ENCODE peak calls at places on chromosomes 5 and 9, in six cellular contexts. C is neuronal stem cell, W is H9, D is mesendoderm, K is IMR-90, U is trophoblast cell. N is an unnamed sample.

GRCh38 chr5:118195215-118195614 is 793.1 kb downstream of the DTWD2 start:
- DNase-seq in C (no peak), W (no peak), D (no peak), K (no peak), U (no peak), N (peak)

GRCh38 chr9:97394881-97395280 is 17.0 kb upstream of the TDRD7 start:
- DNase-seq in C (no peak), W (no peak), D (no peak), K (no peak), U (no peak), N (no peak)

GRCh38 chr9:115691686-115692085 is 461.9 kb upstream of the PAPPA start:
- DNase-seq in C (no peak), W (no peak), D (peak), K (peak), U (peak), N (peak)

GRCh38 chr9:36827593-36827992 is 206.5 kb downstream of the PAX5 start:
- DNase-seq in C (no peak), W (no peak), D (no peak), K (no peak), U (no peak), N (no peak)

GRCh38 chr5:172561151-172561550 is 79.9 kb upstream of the NEURL1B start:
- DNase-seq in C (no peak), W (no peak), D (no peak), K (peak), U (no peak), N (peak)

GRCh38 chr9:27591093-27591492 is 17.8 kb upstream of the C9orf72 start:
- DNase-seq in C (no peak), W (no peak), D (no peak), K (no peak), U (no peak), N (peak)

GRCh38 chr5:146751054-146751453 is 127.5 kb downstream of the PPP2R2B start:
- DNase-seq in C (no peak), W (no peak), D (no peak), K (no peak), U (no peak), N (no peak)

GRCh38 chr5:1800470-1801060 is 642 bp upstream of the NDUFS6 start:
- DNase-seq in C (peak), W (no peak), D (peak), K (no peak), U (no peak), N (peak)

GRCh38 chr9:68775003-68775730 is 70.1 kb downstream of the PIP5K1B start:
- DNase-seq in C (no peak), W (no peak), D (no peak), K (peak), U (peak), N (peak)

GRCh38 chr9:38284039-38284767 is 108.3 kb upstream of the ALDH1B1 start:
- DNase-seq in C (no peak), W (no peak), D (no peak), K (no peak), U (no peak), N (no peak)

GRCh38 chr9:82495884-82496777 is 507.6 kb downstream of the SPATA31D1 start:
- DNase-seq in C (no peak), W (no peak), D (no peak), K (no peak), U (no peak), N (no peak)

DNA sequence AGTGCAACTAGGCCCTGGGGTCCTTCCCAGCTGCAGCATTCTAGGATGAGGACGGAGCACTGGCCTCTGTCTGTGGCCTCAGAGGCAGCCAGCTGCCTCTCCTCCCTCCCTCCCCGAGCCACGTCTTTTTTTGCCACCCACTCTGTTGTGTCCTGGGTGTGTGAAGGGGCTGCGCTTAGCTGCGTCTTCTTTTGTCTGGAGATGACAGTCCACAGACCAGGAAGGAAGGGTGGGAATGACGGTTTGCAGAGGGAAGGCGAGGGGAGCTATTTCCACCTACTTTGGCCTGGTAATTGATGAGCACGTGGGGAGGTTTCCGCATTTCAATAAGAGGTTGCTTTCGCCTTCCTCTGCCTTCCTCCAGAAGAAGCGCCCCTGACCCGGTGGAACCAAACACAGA is 34.5 kb upstream of the GABRP start:
- DNase-seq in C (no peak), W (peak), D (no peak), K (no peak), U (no peak), N (no peak)
- H2AK5ac ChIP-seq in C (no peak), W (no peak), D (no peak), K (no peak), U (peak), N (no peak)

GRCh38 chr5:134957920-134958608 is 9.6 kb upstream of the CATSPER3 start:
- DNase-seq in C (no peak), W (no peak), D (peak), K (no peak), U (no peak), N (no peak)
- H2AK5ac ChIP-seq in C (no peak), W (no peak), D (no peak), K (peak), U (no peak), N (no peak)

GRCh38 chr9:123763910-123764588 is 165.9 kb downstream of the DENND1A start:
- DNase-seq in C (no peak), W (no peak), D (no peak), K (peak), U (peak), N (peak)
- H2AK5ac ChIP-seq in C (no peak), W (no peak), D (no peak), K (no peak), U (no peak), N (peak)

DNA sequence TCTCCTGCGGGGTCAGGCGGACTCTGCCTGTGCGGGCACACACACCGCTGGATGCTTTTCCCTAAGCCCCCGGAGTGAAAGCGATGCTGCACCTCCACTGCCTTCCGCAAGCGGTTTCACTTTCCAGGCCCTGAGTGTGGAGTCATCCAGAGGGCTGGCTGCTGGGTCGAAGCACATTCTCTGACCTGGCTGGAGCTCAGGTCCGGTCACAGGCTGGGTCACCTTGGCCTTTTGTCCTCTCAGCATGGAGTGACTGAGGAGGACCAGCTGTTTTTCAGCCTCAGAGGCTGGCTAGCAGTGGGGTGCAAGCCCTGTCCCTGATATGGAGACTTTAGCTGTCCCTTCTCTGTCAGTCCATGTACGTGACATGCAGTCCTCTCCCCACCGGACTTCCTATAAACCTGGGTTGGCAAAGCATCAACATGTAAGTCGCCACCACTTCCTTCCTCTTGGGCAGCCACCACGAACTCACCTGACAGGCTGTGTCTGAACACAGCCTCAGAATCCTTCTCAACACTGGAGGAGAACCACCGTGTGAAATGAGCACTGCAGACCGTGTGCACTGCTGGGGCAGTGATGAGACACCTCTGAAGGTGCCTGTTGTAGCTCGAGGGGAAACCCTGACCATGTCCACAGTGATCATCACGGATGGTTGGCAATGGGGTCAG is 51.3 kb downstream of the GADD45G start:
- DNase-seq in C (no peak), W (no peak), D (no peak), K (no peak), U (no peak), N (no peak)
- H2AK5ac ChIP-seq in C (no peak), W (no peak), D (no peak), K (no peak), U (no peak), N (no peak)

GRCh38 chr5:113721171-113721570 is 207.7 kb downstream of the YTHDC2 start:
- DNase-seq in C (no peak), W (no peak), D (no peak), K (no peak), U (no peak), N (no peak)
- H2AK5ac ChIP-seq in C (no peak), W (no peak), D (no peak), K (no peak), U (no peak), N (no peak)

DNA sequence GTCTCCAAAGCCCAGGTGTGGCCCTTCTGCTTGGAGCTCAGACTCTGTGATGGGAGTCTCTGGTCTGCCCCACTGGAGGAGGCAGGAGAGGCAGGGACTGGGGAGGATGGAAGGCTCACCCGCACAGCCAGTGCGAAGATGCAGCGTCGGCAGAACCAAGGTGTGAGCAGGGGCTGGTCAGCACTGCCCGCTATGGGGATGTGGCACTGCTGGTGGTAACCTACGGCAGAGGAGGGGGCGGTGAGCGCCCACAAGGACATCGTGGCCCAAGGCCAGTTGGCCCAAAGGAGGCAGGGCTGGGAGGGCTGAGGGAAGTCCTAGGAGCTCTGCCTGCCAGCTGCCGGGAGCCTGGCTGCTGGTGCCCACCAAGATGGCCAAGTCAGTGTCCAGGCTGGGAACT is 7.3 kb downstream of the PHF19 start:
- DNase-seq in C (no peak), W (no peak), D (no peak), K (no peak), U (no peak), N (no peak)
- H2AK5ac ChIP-seq in C (peak), W (no peak), D (no peak), K (peak), U (peak), N (peak)

GRCh38 chr5:119860463-119860862 is 231.1 kb downstream of the FAM170A start:
- DNase-seq in C (no peak), W (no peak), D (no peak), K (no peak), U (no peak), N (no peak)
- H2AK5ac ChIP-seq in C (no peak), W (no peak), D (no peak), K (no peak), U (no peak), N (no peak)

DNA sequence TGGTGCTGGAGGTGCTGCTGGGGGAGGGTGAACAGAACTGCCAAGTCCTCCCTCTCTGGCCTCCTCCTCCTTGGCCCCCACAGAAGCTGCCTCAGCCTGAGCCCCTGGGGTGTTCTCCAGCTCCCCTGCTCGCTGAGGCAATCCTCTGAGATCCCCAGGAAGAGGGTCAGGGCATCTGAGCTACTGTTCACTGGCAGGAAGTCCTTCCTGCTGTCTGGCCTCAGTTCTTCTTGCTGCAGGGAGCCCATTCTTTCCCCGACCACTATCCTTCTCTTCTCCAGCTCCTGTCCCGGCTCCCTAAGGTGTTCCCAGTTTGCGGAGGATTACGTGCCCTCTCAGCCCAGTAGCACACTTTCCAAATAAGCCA is 9.7 kb downstream of the CNTFR start:
- DNase-seq in C (no peak), W (no peak), D (no peak), K (no peak), U (no peak), N (no peak)
- H2AK5ac ChIP-seq in C (peak), W (no peak), D (peak), K (no peak), U (no peak), N (no peak)

DNA sequence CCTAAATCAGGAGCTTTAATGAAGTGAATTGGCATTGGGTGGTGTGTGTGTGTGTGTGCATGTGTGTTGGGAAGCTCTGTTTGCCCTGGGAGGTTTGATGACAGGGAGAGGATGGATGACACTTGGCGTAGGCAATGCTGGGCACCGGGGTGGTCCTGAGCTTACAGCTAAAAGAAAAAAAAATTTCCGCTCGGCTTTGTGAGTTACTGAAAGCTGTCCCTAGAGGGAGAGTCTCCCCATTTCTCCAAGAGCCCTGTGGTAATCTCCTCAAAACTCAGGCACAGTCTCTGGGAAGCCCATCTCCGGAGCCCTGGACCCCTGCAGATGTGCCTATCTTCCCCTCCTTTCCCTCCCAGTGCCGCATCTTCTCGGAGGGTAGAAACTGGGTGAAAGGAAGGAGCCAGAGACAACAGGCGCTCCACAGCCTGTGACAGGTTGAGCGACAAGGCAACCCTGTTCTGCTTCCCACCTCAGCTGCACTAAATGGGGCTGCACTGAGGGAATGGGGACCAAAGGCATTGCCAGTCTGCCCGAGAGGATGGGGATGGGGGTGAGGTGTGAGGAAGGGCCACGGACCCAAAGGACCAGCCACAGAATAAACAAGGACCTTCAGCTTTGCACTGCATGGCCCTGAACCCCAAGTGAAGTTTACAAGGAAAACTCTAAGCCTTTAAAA is 35.8 kb upstream of the TIFAB start:
- DNase-seq in C (no peak), W (no peak), D (no peak), K (no peak), U (no peak), N (no peak)
- H2AK5ac ChIP-seq in C (no peak), W (no peak), D (no peak), K (peak), U (no peak), N (no peak)

DNA sequence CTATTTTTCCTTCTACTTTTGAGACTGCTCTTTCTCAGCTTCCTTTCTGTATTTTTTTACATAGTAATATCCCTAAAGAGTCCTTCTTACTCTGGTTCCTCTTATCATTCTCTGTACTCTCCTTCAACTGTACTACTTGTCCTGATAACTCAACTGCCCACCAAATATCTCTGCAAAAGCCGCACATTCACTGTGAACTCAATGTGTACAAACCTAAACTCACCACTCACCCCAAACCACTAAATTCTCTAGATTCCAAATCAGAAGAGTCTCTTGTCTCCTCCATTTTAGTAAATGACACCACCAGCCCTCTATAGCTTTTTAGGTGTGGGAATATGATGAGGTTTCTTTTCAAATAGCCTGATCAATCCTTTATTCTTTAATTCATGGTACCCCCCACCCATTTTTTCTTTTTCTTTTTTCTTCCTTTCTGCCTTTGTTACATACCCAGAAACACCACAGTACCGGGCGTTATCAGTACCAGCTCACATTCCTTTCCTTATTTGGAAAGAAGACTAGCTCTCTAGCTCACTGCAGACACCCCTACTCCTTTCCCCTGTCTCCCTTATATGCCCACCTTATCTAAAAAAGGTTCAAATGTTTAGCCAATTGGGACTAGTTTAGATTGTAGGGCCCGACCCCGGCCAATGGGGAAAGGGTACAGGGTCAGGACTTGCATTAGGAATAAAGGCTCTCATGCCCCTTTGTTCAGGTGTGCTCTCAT is 63.1 kb upstream of the RANBP6 start:
- DNase-seq in C (no peak), W (no peak), D (peak), K (no peak), U (no peak), N (no peak)
- H2AK5ac ChIP-seq in C (no peak), W (no peak), D (no peak), K (no peak), U (peak), N (no peak)

N was measured in mesenchymal stem cell.